ENCODE peak calls at places on chromosomes 1 and 21, in nine cellular contexts. N, O, K, H, E, T, A, J and X are unnamed samples.

GRCh38 chr1:158203693-158204457 is 23.2 kb downstream of the CD1D start:
- DNase-seq in H (peak), J (peak), A (no peak), O (no peak), E (peak), T (no peak), K (peak), N (peak), X (no peak)

GRCh38 chr1:202101182-202101581 is 21.5 kb upstream of the GPR37L1 start:
- DNase-seq in O (no peak), N (no peak), K (peak), H (no peak), T (no peak), E (no peak), J (no peak), A (no peak), X (no peak)

GRCh38 chr1:61053712-61054608 is 28.4 kb upstream of the NFIA start:
- DNase-seq in T (no peak), K (no peak), O (no peak), J (no peak), A (no peak), E (no peak), N (peak), H (no peak), X (peak)

GRCh38 chr21:36035381-36035791 is 24.9 kb downstream of the SETD4 start:
- DNase-seq in A (no peak), K (no peak), J (no peak), T (no peak), O (no peak), N (no peak), E (no peak), H (no peak), X (no peak)

GRCh38 chr1:18998016-18998724 is 41.7 kb upstream of the IFFO2 start:
- DNase-seq in N (no peak), H (peak), K (no peak), A (no peak), T (no peak), O (no peak), J (no peak), E (peak), X (no peak)

GRCh38 chr1:92219028-92219427 is 1.3 kb downstream of the C1orf146 start:
- DNase-seq in E (no peak), J (no peak), O (no peak), A (no peak), K (no peak), H (no peak), N (no peak), T (no peak), X (no peak)

GRCh38 chr1:240768979-240769378 is 157.0 kb upstream of the GREM2 start:
- DNase-seq in J (no peak), A (no peak), N (no peak), K (no peak), T (no peak), E (no peak), O (no peak), H (no peak), X (no peak)

GRCh38 chr21:45763074-45763473 is 119.5 kb downstream of the PCBP3 start:
- DNase-seq in E (no peak), A (no peak), N (no peak), J (no peak), H (no peak), O (no peak), T (no peak), K (no peak), X (no peak)

GRCh38 chr1:211893260-211893659 is 62.7 kb upstream of the LPGAT1 start:
- DNase-seq in H (no peak), N (no peak), J (no peak), E (no peak), T (no peak), K (no peak), O (no peak), A (no peak), X (no peak)

GRCh38 chr1:230077436-230078221 is 10.6 kb downstream of the GALNT2 start:
- DNase-seq in K (no peak), J (no peak), T (no peak), A (no peak), N (no peak), O (no peak), E (no peak), H (no peak), X (no peak)

GRCh38 chr1:165840419-165840818 is 13.0 kb downstream of the UCK2 start:
- DNase-seq in J (no peak), O (no peak), N (no peak), K (no peak), T (no peak), E (no peak), A (no peak), H (no peak), X (no peak)